ENCODE peak calls at places on chromosome 12, in six cellular contexts. H is heart right ventricle, M is HCT116, G is fibroblast of the aortic adventitia, W is GM23338, X is choroid plexus epithelial cell. L is an unnamed sample.

GRCh38 chr12:67459578-67459977 is 189.0 kb upstream of the DYRK2 start:
- DNase-seq in X (no peak), G (no peak), H (no peak), W (no peak), M (no peak), L (no peak)

GRCh38 chr12:54240129-54240528 is 39.8 kb downstream of the CBX5 start:
- DNase-seq in M (no peak), G (no peak), W (no peak), X (no peak), H (no peak), L (no peak)

GRCh38 chr12:106987846-106988245 is 900 bp upstream of the MTERF2 start:
- DNase-seq in W (peak), H (no peak), M (no peak), X (no peak), G (no peak), L (no peak)

GRCh38 chr12:108850854-108851573 is 6.4 kb downstream of the SSH1 start:
- DNase-seq in M (no peak), W (no peak), X (peak), G (peak), H (peak), L (no peak)

GRCh38 chr12:130711751-130712150 is 4.3 kb downstream of the RIMBP2 start:
- DNase-seq in G (no peak), X (no peak), M (no peak), H (no peak), W (no peak), L (no peak)

GRCh38 chr12:107372229-107372658 is 278.9 kb upstream of the CRY1 start:
- DNase-seq in G (peak), W (no peak), H (no peak), X (peak), M (no peak), L (no peak)

GRCh38 chr12:117003883-117004404 is 93.2 kb downstream of the FBXW8 start:
- DNase-seq in W (no peak), H (no peak), X (no peak), M (no peak), G (no peak), L (no peak)

GRCh38 chr12:66397574-66397973 is 95.3 kb downstream of the HELB start:
- DNase-seq in M (no peak), H (no peak), W (no peak), X (no peak), G (no peak), L (no peak)

GRCh38 chr12:78802593-78802992 is 62.0 kb upstream of the SYT1 start:
- DNase-seq in M (no peak), H (no peak), X (peak), W (peak), G (peak), L (no peak)

GRCh38 chr12:120413901-120414695 is 23.8 kb upstream of the COX6A1 start:
- DNase-seq in M (no peak), H (peak), G (no peak), X (no peak), W (peak), L (no peak)

GRCh38 chr12:72872488-72872887 is 600.3 kb downstream of the TRHDE start:
- DNase-seq in H (no peak), M (no peak), W (peak), G (no peak), X (no peak), L (no peak)

GRCh38 chr12:3218150-3218845 is 141.1 kb downstream of the TSPAN9 start:
- DNase-seq in G (peak), X (peak), W (no peak), H (peak), M (no peak), L (no peak)

GRCh38 chr12:64737539-64737938 is 21.7 kb downstream of the GNS start:
- DNase-seq in W (no peak), H (no peak), M (peak), X (no peak), G (no peak), L (no peak)

GRCh38 chr12:131785763-131786330 is 42.3 kb upstream of the MMP17 start:
- DNase-seq in X (no peak), G (no peak), M (no peak), H (no peak), W (no peak), L (no peak)

GRCh38 chr12:2058837-2059236 is 6.0 kb downstream of the CACNA1C start:
- DNase-seq in M (no peak), X (no peak), G (no peak), H (no peak), W (peak), L (no peak)

DNA sequence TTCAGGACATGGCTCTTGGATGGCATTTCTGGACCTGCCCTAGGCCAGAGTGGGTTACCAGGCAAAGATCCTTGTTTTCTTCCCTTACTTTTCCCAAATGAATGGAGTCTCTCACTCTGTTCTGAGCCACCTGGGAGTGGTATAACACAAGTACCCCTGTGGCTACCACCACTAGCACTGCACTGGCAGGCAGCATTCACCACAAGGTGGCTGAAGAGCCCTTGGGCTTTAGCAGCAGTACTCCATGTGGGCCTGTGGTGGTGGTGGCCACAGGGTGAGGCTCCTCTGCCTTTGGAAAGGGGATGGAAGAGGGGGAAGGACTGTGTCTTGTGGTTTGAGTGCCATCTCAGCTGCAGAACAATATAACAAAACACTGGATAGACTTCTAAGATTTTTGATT is 38.0 kb upstream of the LMNTD1 start:
- DNase-seq in H (no peak), G (peak), M (no peak), X (peak), W (peak), L (no peak)
- TF ChIP-seq CTCF in H (no peak), G (peak), M (peak), X (peak), W (peak), L (peak)

GRCh38 chr12:104747956-104748355 is 210.1 kb downstream of the SLC41A2 start:
- DNase-seq in M (no peak), H (no peak), X (no peak), G (no peak), W (no peak), L (no peak)
- TF ChIP-seq CTCF in M (no peak), H (no peak), X (no peak), G (no peak), W (no peak), L (no peak)

GRCh38 chr12:100154472-100155247 is 12.0 kb upstream of the BLTP3B start:
- DNase-seq in X (peak), G (peak), W (peak), H (peak), M (peak), L (no peak)
- TF ChIP-seq CTCF in X (peak), G (peak), W (peak), H (peak), M (peak), L (peak)

DNA sequence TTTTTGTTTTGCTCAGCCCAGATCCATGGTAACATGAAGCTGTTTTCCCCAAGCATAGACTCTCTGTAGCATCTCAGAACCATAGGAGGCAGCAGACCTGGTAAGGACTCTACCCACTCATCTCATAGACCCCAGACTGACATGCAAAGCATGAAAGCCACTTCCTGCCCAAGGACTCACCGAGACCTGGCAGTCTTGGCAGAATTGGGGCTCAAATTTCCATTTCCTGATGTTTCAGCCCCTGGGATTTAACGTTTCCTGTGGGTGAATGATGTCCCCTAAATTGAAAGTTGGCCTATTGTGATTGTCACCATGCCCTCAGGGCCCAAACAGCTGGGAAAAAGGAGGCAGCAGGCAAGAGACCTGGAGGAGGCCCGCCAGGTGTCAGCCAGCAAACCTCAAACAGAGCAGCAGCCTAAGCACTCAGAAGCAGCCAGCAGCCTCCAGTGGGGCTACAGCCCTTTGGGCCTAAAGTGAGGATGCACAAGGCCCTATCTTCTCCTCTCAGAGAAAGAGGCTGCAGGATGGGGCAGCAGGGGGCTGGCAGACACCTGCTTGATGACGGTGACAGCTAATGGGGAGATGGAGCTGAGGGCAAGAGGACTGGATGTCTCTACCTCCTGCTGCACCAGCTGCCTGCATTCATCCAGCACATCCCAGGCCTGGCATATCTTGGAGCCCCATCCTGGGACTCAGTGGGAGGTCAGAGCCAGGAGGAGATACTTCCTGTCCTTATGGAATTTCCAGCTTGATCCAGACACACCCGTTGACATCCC is 8.5 kb downstream of the KRT85 start:
- DNase-seq in H (no peak), M (no peak), W (no peak), G (no peak), X (no peak), L (no peak)
- TF ChIP-seq CTCF in H (no peak), M (no peak), W (no peak), G (no peak), X (no peak), L (no peak)

GRCh38 chr12:110100315-110100970 is 23.7 kb upstream of the IFT81 start:
- DNase-seq in X (peak), G (peak), H (peak), M (peak), W (peak), L (peak)
- TF ChIP-seq CTCF in X (peak), G (peak), H (peak), M (peak), W (peak), L (peak)

GRCh38 chr12:29026419-29026818 is 122.7 kb upstream of the FAR2 start:
- DNase-seq in G (no peak), H (no peak), M (no peak), X (no peak), W (no peak), L (no peak)
- TF ChIP-seq CTCF in G (no peak), H (no peak), M (no peak), X (no peak), W (no peak), L (no peak)

DNA sequence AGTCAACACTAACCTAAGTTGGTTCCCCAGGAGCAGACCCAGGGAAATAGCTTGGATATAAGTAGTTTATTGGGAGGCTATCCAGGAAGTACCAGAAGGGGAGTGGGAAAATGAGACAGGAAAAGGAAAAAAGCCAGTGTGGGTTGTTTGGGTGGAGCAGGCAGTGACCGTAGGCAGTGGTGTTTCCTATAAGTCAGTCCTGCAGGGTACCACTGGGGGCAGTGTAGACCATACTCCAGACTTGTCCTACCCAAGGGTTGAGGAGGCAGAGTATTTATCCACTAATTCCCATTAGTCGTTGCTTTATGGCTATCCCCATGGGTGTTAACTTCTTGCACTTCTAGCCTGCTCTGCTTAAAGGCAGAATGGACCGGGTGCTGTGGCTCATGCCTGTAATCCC is 6.4 kb upstream of the CCDC60 start:
- DNase-seq in H (peak), M (peak), W (peak), X (no peak), G (no peak), L (no peak)
- TF ChIP-seq CTCF in H (peak), M (peak), W (peak), X (no peak), G (no peak), L (no peak)

DNA sequence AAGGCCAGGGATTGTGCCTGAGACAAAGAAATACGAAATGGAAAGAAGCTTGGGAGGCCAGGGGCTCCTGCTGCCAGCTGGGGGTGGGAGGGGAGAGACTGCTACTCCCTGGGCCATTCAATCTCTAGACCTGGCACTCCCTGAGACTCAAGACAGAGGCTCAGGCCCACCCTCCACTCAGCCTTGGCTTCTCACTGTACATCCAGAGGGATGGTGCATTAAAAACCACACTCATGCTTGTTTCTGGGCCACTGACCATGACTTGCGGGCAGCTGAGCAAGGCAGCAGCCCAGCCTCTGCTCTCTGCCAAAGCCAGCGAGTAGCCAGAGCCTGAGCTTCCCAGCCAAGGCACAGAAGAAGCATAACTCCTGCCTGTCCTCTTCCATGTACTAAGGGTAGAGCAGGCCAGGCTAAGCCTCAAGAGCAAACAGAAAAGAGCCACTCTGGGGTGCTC is 41.5 kb downstream of the PITPNM2 start:
- DNase-seq in M (no peak), H (no peak), W (no peak), G (peak), X (no peak), L (no peak)
- TF ChIP-seq CTCF in M (no peak), H (no peak), W (no peak), G (no peak), X (no peak), L (no peak)